ENCODE peak calls at places on chromosome 6, in four cellular contexts. Y is transverse colon, R is HepG2, A is brain microvascular endothelial cell. I is an unnamed sample.

GRCh38 chr6:18090349-18090786 is 32.1 kb downstream of the NHLRC1 start:
- DNase-seq in R (no peak), Y (no peak), A (no peak), I (no peak)

GRCh38 chr6:126957721-126958120 is 160.8 kb upstream of the RSPO3 start:
- DNase-seq in A (no peak), Y (no peak), R (no peak), I (no peak)

GRCh38 chr6:22383016-22383415 is 86.2 kb upstream of the PRL start:
- DNase-seq in R (no peak), A (no peak), Y (no peak), I (no peak)

GRCh38 chr6:35442693-35443092 is 9.4 kb upstream of the FANCE start:
- DNase-seq in Y (no peak), A (no peak), R (no peak), I (no peak)

GRCh38 chr6:3301506-3301905 is 42.8 kb downstream of the PSMG4 start:
- DNase-seq in R (no peak), Y (no peak), A (no peak), I (no peak)

GRCh38 chr6:125273965-125274364 is 27.8 kb downstream of the HDDC2 start:
- DNase-seq in A (peak; percentile 45), R (no peak), Y (peak; percentile 46), I (no peak)

GRCh38 chr6:38169221-38169674 is 349.7 kb downstream of the ZFAND3 start:
- DNase-seq in Y (no peak), R (no peak), A (no peak), I (peak; percentile 76)

GRCh38 chr6:135953800-135954199 is 102.3 kb downstream of the PDE7B start:
- DNase-seq in A (no peak), Y (no peak), R (no peak), I (no peak)

GRCh38 chr6:157534991-157535353 is 154.0 kb downstream of the ZDHHC14 start:
- DNase-seq in R (no peak), A (no peak), Y (no peak), I (no peak)

GRCh38 chr6:163123098-163123497 is 291.4 kb upstream of the QKI start:
- DNase-seq in Y (no peak), A (no peak), R (no peak), I (no peak)

GRCh38 chr6:41190791-41191190 is 10.2 kb downstream of the TREML2 start:
- DNase-seq in A (no peak), Y (no peak), R (no peak), I (no peak)

GRCh38 chr6:140548379-140548778 is 1173.9 kb upstream of the CITED2 start:
- DNase-seq in R (no peak), A (no peak), Y (no peak), I (no peak)

GRCh38 chr6:156767603-156768467 is 9.3 kb upstream of the ARID1B start:
- DNase-seq in R (no peak), Y (no peak), A (no peak), I (peak; percentile 81)

GRCh38 chr6:169251371-169251802 is 2.3 kb downstream of the THBS2 start:
- DNase-seq in Y (no peak), R (no peak), A (no peak), I (peak; percentile 88)

GRCh38 chr6:26520840-26521484 is 17.2 kb upstream of the HMGN4 start:
- DNase-seq in R (peak; percentile 82), A (peak; percentile 74), Y (peak; percentile 90), I (peak; percentile 99)

GRCh38 chr6:134882426-134883038 is 67.4 kb downstream of the ALDH8A1 start:
- DNase-seq in A (peak; percentile 81), R (peak; percentile 43), Y (peak; percentile 78), I (peak; percentile 70)

GRCh38 chr6:6808343-6808742 is 219.8 kb downstream of the LY86 start:
- DNase-seq in R (no peak), A (no peak), Y (no peak), I (no peak)

GRCh38 chr6:124777834-124778233 is 184.4 kb upstream of the RNF217 start:
- DNase-seq in Y (no peak), R (no peak), A (no peak), I (no peak)

GRCh38 chr6:71908162-71908765 is 21.9 kb downstream of the RIMS1 start:
- DNase-seq in Y (no peak), R (no peak), A (no peak), I (no peak)

GRCh38 chr6:30829016-30829415 is 55.3 kb upstream of the DDR1 start:
- DNase-seq in Y (no peak), R (no peak), A (no peak), I (no peak)

GRCh38 chr6:77089776-77090175 is 373.5 kb downstream of the HTR1B start:
- DNase-seq in A (no peak), Y (no peak), R (no peak), I (no peak)

GRCh38 chr6:131084982-131085381 is 21.9 kb upstream of the EPB41L2 start:
- DNase-seq in A (no peak), Y (no peak), R (peak; percentile 49), I (no peak)

GRCh38 chr6:100663219-100663863 is 198.6 kb upstream of the SIM1 start:
- DNase-seq in A (peak; percentile 78), R (peak; percentile 43), Y (no peak), I (no peak)

GRCh38 chr6:138944412-138944811 is 43.6 kb downstream of the REPS1 start:
- DNase-seq in R (no peak), A (peak; percentile 51), Y (no peak), I (no peak)

GRCh38 chr6:152981989-152982767 is 663 bp downstream of the FBXO5 start:
- DNase-seq in Y (peak; percentile 14), A (no peak), R (no peak), I (peak; percentile 49)

GRCh38 chr6:11536795-11537194 is 754 bp upstream of the TMEM170B start:
- DNase-seq in Y (peak; percentile 10), R (no peak), A (no peak), I (peak; percentile 63)

GRCh38 chr6:143811492-143812157 is 31.5 kb upstream of the LTV1 start:
- DNase-seq in R (no peak), A (no peak), Y (no peak), I (peak; percentile 22)

GRCh38 chr6:131270534-131270933 is 135.3 kb downstream of the AKAP7 start:
- DNase-seq in A (no peak), Y (no peak), R (no peak), I (no peak)

GRCh38 chr6:141562181-141562800 is 570.4 kb upstream of the GJE1 start:
- DNase-seq in R (no peak), A (peak; percentile 5), Y (peak; percentile 9), I (peak; percentile 53)

GRCh38 chr6:44456070-44456965 is 68.8 kb downstream of the CDC5L start:
- DNase-seq in R (peak; percentile 61), Y (peak; percentile 34), A (peak; percentile 55), I (peak; percentile 86)

GRCh38 chr6:109979033-109979921 is 1.2 kb downstream of the GPR6 start:
- DNase-seq in R (no peak), Y (no peak), A (no peak), I (no peak)

GRCh38 chr6:141158740-141159139 is 974.0 kb upstream of the GJE1 start:
- DNase-seq in A (no peak), R (no peak), Y (no peak), I (no peak)

GRCh38 chr6:18293192-18293904 is 29.0 kb upstream of the DEK start:
- DNase-seq in R (peak; percentile 11), Y (peak; percentile 59), A (peak; percentile 28), I (no peak)

GRCh38 chr6:104957301-104958177 is 632 bp downstream of the LIN28B start:
- DNase-seq in R (peak; percentile 16), A (no peak), Y (no peak), I (no peak)

GRCh38 chr6:16711551-16712249 is 49.6 kb downstream of the ATXN1 start:
- DNase-seq in Y (peak; percentile 37), A (no peak), R (peak; percentile 59), I (no peak)

GRCh38 chr6:16716450-16716858 is 44.8 kb downstream of the ATXN1 start:
- DNase-seq in A (no peak), Y (no peak), R (peak; percentile 74), I (no peak)

GRCh38 chr6:16713597-16713996 is 47.7 kb downstream of the ATXN1 start:
- DNase-seq in A (no peak), Y (no peak), R (no peak), I (no peak)

GRCh38 chr6:16712931-16713484 is 48.3 kb downstream of the ATXN1 start:
- DNase-seq in Y (peak; percentile 35), R (no peak), A (peak; percentile 83), I (peak; percentile 77)

GRCh38 chr6:16712250-16712930 is 48.9 kb downstream of the ATXN1 start:
- DNase-seq in Y (no peak), R (no peak), A (no peak), I (no peak)
- H3K4me3 ChIP-seq in Y (no peak overlapping the region), R (no peak overlapping the region), A (peak overlapping the region; percentile 18), I (peak overlapping the region; percentile 59)

DNA sequence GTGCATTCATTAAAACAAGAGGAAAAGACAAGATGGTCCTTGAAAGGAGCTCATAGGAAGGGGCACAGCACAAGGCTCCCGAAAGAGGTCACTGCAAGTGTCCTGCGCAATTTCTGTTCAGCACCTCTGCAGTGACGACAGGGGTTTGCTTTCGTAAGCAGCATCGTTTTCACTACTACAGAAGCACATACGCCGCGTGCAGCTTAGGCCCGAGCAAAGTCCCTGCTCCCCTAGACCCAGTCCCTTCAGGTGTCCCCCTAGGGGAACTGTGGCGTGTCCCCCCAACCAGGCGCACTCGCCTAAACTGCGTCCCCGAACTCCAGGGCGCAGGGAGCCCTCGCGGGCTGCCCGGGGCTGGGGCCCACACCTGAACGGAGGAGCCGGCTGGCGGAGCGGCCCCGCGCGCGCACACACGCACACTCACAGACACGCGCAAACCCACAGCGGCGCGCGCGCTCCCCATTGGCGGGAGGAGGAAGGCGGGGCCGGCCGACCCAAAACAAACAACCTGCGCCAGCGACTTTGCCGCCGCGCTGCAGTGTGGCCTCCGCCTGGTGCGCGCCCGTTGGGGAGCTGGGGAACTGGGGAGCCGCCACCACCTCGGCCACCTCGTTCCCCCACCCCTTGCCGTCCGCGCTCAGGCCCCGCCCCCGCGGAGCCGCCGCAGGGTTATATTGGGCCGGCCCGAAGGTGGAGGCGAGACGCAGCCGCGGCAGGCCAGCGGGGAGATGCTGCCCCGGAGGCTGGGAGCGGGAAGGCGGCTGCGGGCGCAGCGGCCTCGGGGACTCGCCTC is at the start of gene FOXQ1:
- DNase-seq in A (no peak), Y (peak; percentile 77), R (peak; percentile 95), I (peak; percentile 91)
- H3K27ac ChIP-seq in A (no peak within 1 kb of the TSS), Y (peak within 1 kb of the TSS; percentile 31), R (peak within 1 kb of the TSS; percentile 97), I (no peak within 1 kb of the TSS)

GRCh38 chr6:160790028-160790792 is 88.2 kb downstream of the PLG start:
- DNase-seq in Y (no peak), A (no peak), R (no peak), I (no peak)
- TF ChIP-seq CTCF in Y (no peak), A (no peak), R (peak; percentile 36), I (no peak)

GRCh38 chr6:160089534-160089897 is 32.1 kb upstream of the SLC22A1 start:
- DNase-seq in Y (no peak), A (no peak), R (no peak), I (no peak)

GRCh38 chr6:160093946-160094345 is 27.7 kb upstream of the SLC22A1 start:
- DNase-seq in A (no peak), Y (no peak), R (no peak), I (no peak)

GRCh38 chr6:160088774-160089533 is 32.7 kb upstream of the SLC22A1 start:
- DNase-seq in Y (no peak), A (no peak), R (no peak), I (no peak)

GRCh38 chr6:160093061-160093460 is 28.6 kb upstream of the SLC22A1 start:
- DNase-seq in R (no peak), Y (no peak), A (no peak), I (no peak)

DNA sequence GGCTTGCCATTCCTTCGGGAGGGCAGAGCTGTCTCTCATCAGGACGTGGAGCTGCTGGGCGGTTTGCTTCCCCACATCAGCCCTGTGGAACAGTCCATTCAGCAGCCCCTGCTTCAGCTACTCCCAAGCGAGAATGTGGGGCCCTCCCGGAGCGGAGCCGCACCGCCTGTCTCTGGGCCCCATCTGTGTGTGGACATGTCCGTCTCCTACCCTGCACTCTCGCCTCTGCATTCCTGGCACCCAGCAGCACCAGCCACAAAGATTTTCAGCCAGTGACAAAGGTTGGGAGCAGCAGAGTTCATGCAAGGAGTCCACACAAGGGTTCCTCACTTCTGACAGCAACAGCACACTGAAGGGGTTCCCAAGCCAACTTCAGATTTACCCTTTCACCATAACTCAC is 29.0 kb upstream of the SLC22A1 start:
- DNase-seq in A (no peak), Y (no peak), R (no peak), I (no peak)
- H3K4me3 ChIP-seq in A (no peak overlapping the region), Y (no peak overlapping the region), R (no peak overlapping the region), I (no peak overlapping the region)

I was measured in osteoblast.